ENCODE peak calls at places on chromosomes 3 and 15, in four cellular contexts. W is ovary, I is testis, G is heart left ventricle. K is an unnamed sample.

GRCh38 chr3:151943539-151943938 is 70.1 kb downstream of the SUCNR1 start:
- DNase-seq in W (no peak), I (no peak), G (no peak), K (no peak)

GRCh38 chr3:127457094-127457475 is 133.4 kb downstream of the TPRA1 start:
- DNase-seq in W (peak; percentile 48), I (peak; percentile 43), G (no peak), K (peak; percentile 25)

GRCh38 chr15:58510715-58511465 is 79.1 kb downstream of the LIPC start:
- DNase-seq in W (no peak), I (no peak), G (no peak), K (peak; percentile 52)

GRCh38 chr3:33884204-33884561 is 85.8 kb downstream of the PDCD6IP start:
- DNase-seq in W (no peak), I (peak; percentile 40), G (no peak), K (no peak)

GRCh38 chr15:67998599-67999122 is 55.5 kb upstream of the PIAS1 start:
- DNase-seq in W (no peak), I (no peak), G (no peak), K (peak; percentile 50)

GRCh38 chr15:76994496-76994895 is 430 bp upstream of the PSTPIP1 start:
- DNase-seq in W (no peak), I (no peak), G (no peak), K (no peak)

GRCh38 chr3:184633185-184633584 is 71.6 kb downstream of the EPHB3 start:
- DNase-seq in W (no peak), I (no peak), G (no peak), K (no peak)

GRCh38 chr3:156728267-156728985 is 54.0 kb downstream of the TIPARP start:
- DNase-seq in W (no peak), I (no peak), G (no peak), K (no peak)

GRCh38 chr15:61479601-61480000 is 250.5 kb upstream of the RORA start:
- DNase-seq in W (no peak), I (no peak), G (no peak), K (no peak)

GRCh38 chr15:42444415-42445063 is 46.4 kb downstream of the ZNF106 start:
- DNase-seq in W (no peak), I (no peak), G (no peak), K (no peak)

GRCh38 chr3:64186667-64187064 is 38.6 kb downstream of the PRICKLE2 start:
- DNase-seq in W (no peak), I (no peak), G (no peak), K (no peak)

DNA sequence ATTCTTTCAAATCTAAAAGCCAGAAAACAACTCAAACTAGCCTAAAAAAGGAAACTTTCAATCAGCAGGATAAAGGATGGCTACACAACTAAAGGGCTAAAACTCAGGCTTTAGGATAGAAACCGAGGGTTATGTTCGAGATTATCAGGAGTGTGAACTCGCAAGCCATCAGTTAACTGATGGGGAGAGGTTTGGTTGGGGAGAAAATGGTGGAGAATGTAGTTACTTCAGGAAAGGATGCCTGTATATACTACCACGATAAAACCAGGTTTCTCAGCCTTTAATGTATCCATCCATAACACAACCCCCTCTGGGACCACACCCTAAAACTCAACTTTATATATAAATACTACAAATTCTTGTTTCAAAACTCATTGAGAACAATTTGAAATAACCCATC is 22.2 kb downstream of the TRA2B start:
- DNase-seq in W (no peak), I (no peak), G (no peak), K (no peak)
- TF ChIP-seq POLR2A in W (no peak), I (no peak), G (no peak), K (no peak)

DNA sequence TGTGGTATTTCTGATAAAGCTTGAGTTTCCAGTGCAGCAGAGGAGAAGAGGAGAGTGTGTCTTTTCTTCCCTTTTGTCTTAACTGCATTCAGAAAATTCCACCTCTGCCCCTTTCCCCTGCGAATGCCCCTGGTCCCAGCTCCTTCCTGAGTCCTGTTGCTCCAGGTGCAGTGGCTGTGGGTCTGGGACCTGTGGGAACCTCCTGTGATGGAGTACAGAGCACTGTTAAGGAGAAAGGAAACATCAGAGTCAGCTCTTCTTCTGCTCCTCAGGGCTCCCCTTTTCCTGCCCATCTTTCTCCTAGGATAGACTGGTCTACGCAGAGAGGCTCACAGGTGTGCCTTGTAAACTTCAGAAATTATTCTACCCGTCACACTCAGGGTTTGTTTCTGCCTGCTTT is 165.8 kb upstream of the ROPN1 start:
- DNase-seq in W (no peak), I (no peak), G (no peak), K (no peak)
- H3K4me3 ChIP-seq in W (no peak overlapping the region), I (no peak overlapping the region), G (no peak overlapping the region), K (no peak overlapping the region)

GRCh38 chr3:87796137-87796899 is 262.5 kb downstream of the CGGBP1 start:
- DNase-seq in W (no peak), I (no peak), G (no peak), K (no peak)

GRCh38 chr3:87791248-87792027 is 267.4 kb downstream of the CGGBP1 start:
- DNase-seq in W (no peak), I (no peak), G (no peak), K (no peak)

GRCh38 chr3:87793322-87793877 is 265.4 kb downstream of the CGGBP1 start:
- DNase-seq in W (no peak), I (no peak), G (no peak), K (no peak)

GRCh38 chr3:87792193-87792531 is 266.6 kb downstream of the CGGBP1 start:
- DNase-seq in W (no peak), I (no peak), G (no peak), K (no peak)

GRCh38 chr3:87792532-87793321 is 266.1 kb downstream of the CGGBP1 start:
- DNase-seq in W (no peak), I (peak; percentile 16), G (no peak), K (no peak)
- TF ChIP-seq CTCF in W (no peak), I (no peak), G (no peak), K (no peak)

GRCh38 chr3:31980530-31981205 is 394 bp downstream of the OSBPL10 start:
- DNase-seq in W (peak; percentile 64), I (peak; percentile 61), G (peak; percentile 39), K (peak; percentile 33)
- TF ChIP-seq POLR2A in W (peak; percentile 27), I (no peak), G (no peak), K (no peak)

GRCh38 chr3:9916734-9917680 is at the start of gene IL17RC:
- DNase-seq in W (peak; percentile 84), I (peak; percentile 88), G (peak; percentile 88), K (peak; percentile 97)
- H3K4me3 ChIP-seq in W (peak within 1 kb of the TSS; percentile 59), I (peak within 1 kb of the TSS; percentile 61), G (peak within 1 kb of the TSS; percentile 67), K (peak within 1 kb of the TSS; percentile 49)

GRCh38 chr15:43799209-43799944 is 643 bp downstream of the SERINC4 start:
- DNase-seq in W (no peak), I (no peak), G (no peak), K (no peak)
- TF ChIP-seq CTCF in W (no peak), I (no peak), G (no peak), K (no peak)

GRCh38 chr3:119676771-119677640 is at the start of gene COX17:
- DNase-seq in W (peak; percentile 93), I (peak; percentile 97), G (peak; percentile 95), K (peak; percentile 98)

GRCh38 chr3:119676020-119676419 is 1.2 kb downstream of the COX17 start:
- DNase-seq in W (no peak), I (no peak), G (no peak), K (no peak)

GRCh38 chr3:119679874-119680273 is 2.7 kb upstream of the COX17 start:
- DNase-seq in W (no peak), I (no peak), G (no peak), K (no peak)

GRCh38 chr3:119675188-119675874 is 1.9 kb downstream of the COX17 start:
- DNase-seq in W (no peak), I (no peak), G (no peak), K (no peak)

GRCh38 chr3:119677641-119677934 is 382 bp upstream of the COX17 start:
- DNase-seq in W (no peak), I (no peak), G (no peak), K (no peak)
- TF ChIP-seq POLR2A in W (no peak), I (no peak), G (no peak), K (no peak)

GRCh38 chr3:119782435-119782834 is 534 bp downstream of the NR1I2 start:
- DNase-seq in W (no peak), I (no peak), G (no peak), K (no peak)

GRCh38 chr3:119779731-119780383 is 2.0 kb upstream of the NR1I2 start:
- DNase-seq in W (no peak), I (no peak), G (no peak), K (no peak)

GRCh38 chr3:119783255-119783654 is 1.4 kb downstream of the NR1I2 start:
- DNase-seq in W (no peak), I (no peak), G (no peak), K (no peak)

GRCh38 chr3:119783883-119784282 is 2.0 kb downstream of the NR1I2 start:
- DNase-seq in W (no peak), I (no peak), G (no peak), K (no peak)

GRCh38 chr3:119781330-119782198 is at the start of gene NR1I2:
- DNase-seq in W (no peak), I (no peak), G (no peak), K (no peak)
- H3K4me3 ChIP-seq in W (no peak within 1 kb of the TSS), I (no peak within 1 kb of the TSS), G (no peak within 1 kb of the TSS), K (no peak within 1 kb of the TSS)

GRCh38 chr3:123745184-123745855 is 138.8 kb downstream of the MYLK start:
- DNase-seq in W (no peak), I (no peak), G (no peak), K (no peak)
- TF ChIP-seq CTCF in W (no peak), I (no peak), G (peak; percentile 22), K (no peak)

DNA sequence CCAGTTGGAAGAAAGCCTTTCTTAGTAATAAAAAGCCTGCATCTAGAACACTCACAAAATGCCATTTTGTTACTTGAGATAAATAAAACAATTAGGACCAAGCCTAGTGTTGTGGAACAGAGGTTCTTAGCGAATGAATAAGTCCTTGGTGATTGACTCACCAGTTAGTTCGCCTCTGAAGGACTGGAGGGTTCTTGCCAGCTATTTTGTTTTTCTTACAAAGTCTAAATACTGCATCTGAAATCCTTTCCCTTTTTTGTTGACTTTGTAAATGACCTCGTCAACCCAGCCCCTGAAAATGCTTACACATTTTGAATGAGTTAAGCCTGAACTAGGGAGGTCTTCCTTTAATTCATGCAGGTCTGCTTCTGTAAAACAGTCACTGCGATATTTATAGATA is 45.1 kb upstream of the SACM1L start:
- DNase-seq in W (no peak), I (no peak), G (no peak), K (no peak)
- TF ChIP-seq POLR2A in W (no peak), I (no peak), G (no peak), K (no peak)